ENCODE peak calls at places on chromosome 15, in ten cellular contexts. S is adipocyte; B is ELR; K is GM03348; I is stromal cell of bone marrow; E is A549; Q is myocyte; W is T-helper 2 cell treated with Interferon-gamma antibody and Interleukin-4, amounts not matched to agents 5 μg/mL and 100 μg/mL, for 36 hours; R is activated CD4-positive, alpha-beta memory T cell treated with anti-CD3 and anti-CD28 coated beads for 36 hours; D is NCI-H2171 treated with DMSO at 0.1 percent for 48 hours. L is an unnamed sample.

GRCh38 chr15:97904196-97904572 is 56.3 kb upstream of the ARRDC4 start:
- DNase-seq in R (peak), K (peak), B (peak), W (peak), S (peak), D (peak), I (peak), Q (peak), E (peak), L (peak)

GRCh38 chr15:75597667-75598341 is 18.7 kb upstream of the PTPN9 start:
- DNase-seq in R (peak), Q (no peak), E (peak), I (no peak), S (peak), W (peak), K (peak), B (peak), D (no peak), L (peak)

GRCh38 chr15:90837052-90837621 is 31.3 kb upstream of the FURIN start:
- DNase-seq in Q (no peak), R (peak), K (no peak), W (peak), I (no peak), B (no peak), S (no peak), D (no peak), E (no peak), L (no peak)

GRCh38 chr15:36878745-36879262 is 221.5 kb downstream of the MEIS2 start:
- DNase-seq in W (no peak), I (no peak), E (no peak), Q (no peak), K (no peak), D (no peak), R (no peak), B (no peak), S (no peak), L (no peak)

GRCh38 chr15:59292393-59292792 is 80.3 kb downstream of the MYO1E start:
- DNase-seq in S (peak), I (no peak), D (no peak), E (no peak), W (no peak), Q (no peak), B (no peak), K (no peak), R (no peak), L (peak)

GRCh38 chr15:42826251-42826890 is 89.4 kb upstream of the CDAN1 start:
- DNase-seq in B (no peak), E (no peak), S (no peak), D (no peak), I (no peak), K (no peak), Q (peak), W (no peak), R (no peak), L (no peak)

GRCh38 chr15:36879568-36880225 is 220.7 kb downstream of the MEIS2 start:
- DNase-seq in B (no peak), I (no peak), K (no peak), R (no peak), D (no peak), S (no peak), E (no peak), Q (no peak), W (no peak), L (peak)

GRCh38 chr15:77974098-77974414 is 103.5 kb downstream of the TBC1D2B start:
- DNase-seq in I (peak), S (no peak), W (no peak), Q (peak), E (no peak), D (no peak), B (no peak), K (peak), R (no peak), L (no peak)